ENCODE peak calls at places on chromosome 13, in eight cellular contexts. T, V, R, X, S, Y, J and C are unnamed samples.

GRCh38 chr13:98254541-98254940 is 77.5 kb upstream of the RNF113B start:
- DNase-seq in T (no peak), Y (no peak), J (peak), S (no peak), V (no peak), X (no peak), R (peak), C (no peak)

GRCh38 chr13:22262328-22262920 is 591.6 kb downstream of the FGF9 start:
- DNase-seq in Y (no peak), J (no peak), V (no peak), S (no peak), R (no peak), X (no peak), T (no peak), C (no peak)

GRCh38 chr13:49679244-49679643 is 12.0 kb downstream of the EBPL start:
- DNase-seq in J (peak), Y (no peak), T (no peak), S (no peak), X (no peak), V (no peak), R (no peak), C (peak)

GRCh38 chr13:33204130-33204927 is 81.2 kb downstream of the STARD13 start:
- DNase-seq in J (peak), X (no peak), V (no peak), S (no peak), Y (no peak), T (no peak), R (peak), C (no peak)

GRCh38 chr13:111393221-111393790 is 72.9 kb downstream of the TEX29 start:
- DNase-seq in R (no peak), J (no peak), T (no peak), V (no peak), Y (no peak), X (no peak), S (no peak), C (no peak)

GRCh38 chr13:98041081-98041820 is 87.8 kb downstream of the IPO5 start:
- DNase-seq in R (no peak), X (no peak), Y (no peak), V (no peak), S (no peak), J (no peak), T (no peak), C (no peak)

GRCh38 chr13:111095911-111096501 is 19.1 kb upstream of the ARHGEF7 start:
- DNase-seq in T (no peak), R (no peak), V (no peak), S (no peak), Y (no peak), X (no peak), J (no peak), C (no peak)

GRCh38 chr13:35765941-35766340 is 289.5 kb upstream of the MAB21L1 start:
- DNase-seq in X (no peak), J (no peak), T (no peak), R (no peak), Y (no peak), S (no peak), V (no peak), C (no peak)

GRCh38 chr13:111993701-111994100 is 73.2 kb upstream of the SOX1 start:
- DNase-seq in J (no peak), Y (no peak), V (no peak), X (no peak), S (no peak), R (no peak), T (no peak), C (no peak)

GRCh38 chr13:24221007-24221406 is 60.5 kb downstream of the SPATA13 start:
- DNase-seq in J (no peak), V (no peak), R (no peak), X (no peak), T (no peak), Y (no peak), S (no peak), C (no peak)

GRCh38 chr13:46367622-46368327 is 19.3 kb downstream of the RUBCNL start:
- DNase-seq in R (peak), S (no peak), T (no peak), J (peak), Y (no peak), X (no peak), V (no peak), C (no peak)

GRCh38 chr13:32264407-32264806 is 50.8 kb downstream of the ZAR1L start:
- DNase-seq in Y (no peak), S (no peak), R (peak), T (no peak), X (no peak), J (peak), V (no peak), C (no peak)

GRCh38 chr13:40406405-40407138 is 259.9 kb downstream of the FOXO1 start:
- DNase-seq in S (no peak), T (no peak), R (peak), Y (no peak), J (peak), X (no peak), V (peak), C (peak)

GRCh38 chr13:44243198-44243852 is 130.3 kb upstream of the SERP2 start:
- DNase-seq in V (peak), R (peak), X (no peak), S (no peak), T (no peak), J (peak), Y (no peak), C (peak)

GRCh38 chr13:21043898-21044297 is 17.5 kb downstream of the LATS2 start:
- DNase-seq in Y (no peak), X (no peak), J (peak), T (no peak), V (peak), S (no peak), R (no peak), C (no peak)

GRCh38 chr13:110121312-110122083 is 185.5 kb downstream of the COL4A1 start:
- DNase-seq in V (no peak), Y (no peak), J (no peak), S (no peak), X (no peak), T (no peak), R (no peak), C (no peak)

GRCh38 chr13:92074658-92075057 is 676.2 kb downstream of the GPC5 start:
- DNase-seq in Y (no peak), R (no peak), J (no peak), T (no peak), X (no peak), S (no peak), V (peak), C (peak)

GRCh38 chr13:31008400-31009115 is 76.1 kb downstream of the TEX26 start:
- DNase-seq in T (no peak), V (no peak), X (no peak), J (no peak), S (no peak), Y (no peak), R (peak), C (no peak)

GRCh38 chr13:50365300-50365682 is 350.0 kb downstream of the KCNRG start:
- DNase-seq in X (no peak), S (no peak), R (no peak), T (no peak), V (no peak), Y (no peak), J (no peak), C (no peak)

GRCh38 chr13:46170687-46171086 is 11.3 kb downstream of the LCP1 start:
- DNase-seq in T (no peak), R (peak), J (peak), X (no peak), V (peak), S (no peak), Y (no peak), C (no peak)

GRCh38 chr13:79392882-79393563 is 13.0 kb downstream of the RBM26 start:
- DNase-seq in J (peak), T (no peak), X (no peak), Y (no peak), R (peak), V (no peak), S (no peak), C (no peak)

GRCh38 chr13:94708031-94708571 is 4.2 kb downstream of the SOX21 start:
- DNase-seq in T (no peak), X (no peak), S (no peak), V (no peak), R (no peak), J (no peak), Y (no peak), C (no peak)